ENCODE peak calls at places on chromosomes 11 and 22, in seven cellular contexts. Y, O, F, J, E, D and N are unnamed samples.

GRCh38 chr22:21995660-21996059 is 13.1 kb upstream of the TOP3B start:
- DNase-seq in Y (no peak), O (no peak), F (no peak), J (no peak), E (no peak), D (no peak), N (no peak)

GRCh38 chr22:25368271-25368670 is 148.8 kb downstream of the CRYBB2 start:
- DNase-seq in Y (peak), O (no peak), F (no peak), J (no peak), E (no peak), D (no peak), N (no peak)

GRCh38 chr11:130522284-130522961 is 74.0 kb downstream of the ADAMTS15 start:
- DNase-seq in Y (peak), O (peak), F (peak), J (peak), E (peak), D (peak), N (peak)

GRCh38 chr22:22670076-22670795 is 25.8 kb downstream of the GGTLC2 start:
- DNase-seq in Y (no peak), O (no peak), F (no peak), J (no peak), E (no peak), D (no peak), N (no peak)

GRCh38 chr11:56783448-56784041 is 35.0 kb upstream of the OR9G4 start:
- DNase-seq in Y (peak), O (no peak), F (peak), J (no peak), E (no peak), D (no peak), N (peak)

GRCh38 chr11:88950975-88951374 is 114.8 kb downstream of the GRM5 start:
- DNase-seq in Y (no peak), O (no peak), F (no peak), J (no peak), E (no peak), D (no peak), N (no peak)

GRCh38 chr22:24703101-24703500 is 71.4 kb downstream of the PIWIL3 start:
- DNase-seq in Y (peak), O (no peak), F (no peak), J (no peak), E (no peak), D (no peak), N (no peak)

GRCh38 chr11:95948637-95949036 is 24.7 kb upstream of the MTMR2 start:
- DNase-seq in Y (no peak), O (no peak), F (no peak), J (no peak), E (no peak), D (no peak), N (no peak)

GRCh38 chr11:113974741-113975470 is at the start of gene HTR3A:
- DNase-seq in Y (peak), O (no peak), F (no peak), J (peak), E (no peak), D (no peak), N (no peak)